ENCODE peak calls at places on chromosomes 16 and 17, in four cellular contexts. One of them, this sample, is unnamed.

GRCh38 chr16:31508706-31509523 is 724 bp upstream of the RUSF1 start:
- DNase-seq in upper lobe of right lung: no peak
- DNase-seq in body of pancreas: no peak
- DNase-seq in tibial nerve: no peak
- DNase-seq in this sample: no peak

GRCh38 chr16:60792437-60792836 is 1243.8 kb downstream of the CDH8 start:
- DNase-seq in upper lobe of right lung: no peak
- DNase-seq in body of pancreas: no peak
- DNase-seq in tibial nerve: no peak
- DNase-seq in this sample: no peak

GRCh38 chr16:4360538-4361021 is 9.5 kb upstream of the PAM16 start:
- DNase-seq in tibial nerve: no peak
- DNase-seq in upper lobe of right lung: no peak
- DNase-seq in body of pancreas: no peak
- DNase-seq in this sample: no peak

GRCh38 chr17:67151717-67152116 is 93.3 kb downstream of the HELZ start:
- DNase-seq in tibial nerve: no peak
- DNase-seq in body of pancreas: no peak
- DNase-seq in upper lobe of right lung: no peak
- DNase-seq in this sample: no peak

GRCh38 chr17:14320734-14321475 is 20.0 kb downstream of the HS3ST3B1 start:
- DNase-seq in tibial nerve: no peak
- DNase-seq in body of pancreas: no peak
- DNase-seq in upper lobe of right lung: no peak
- DNase-seq in this sample: no peak

GRCh38 chr17:73691321-73691766 is 47.1 kb upstream of the SDK2 start:
- DNase-seq in upper lobe of right lung: no peak
- DNase-seq in tibial nerve: no peak
- DNase-seq in body of pancreas: no peak
- DNase-seq in this sample: no peak

GRCh38 chr17:39632153-39632941 is 4.6 kb upstream of the STARD3 start:
- DNase-seq in body of pancreas: peak; percentile 73
- DNase-seq in upper lobe of right lung: peak; percentile 72
- DNase-seq in tibial nerve: no peak
- DNase-seq in this sample: no peak

GRCh38 chr17:82966415-82966814 is 113.0 kb upstream of the METRNL start:
- DNase-seq in upper lobe of right lung: peak; percentile 17
- DNase-seq in body of pancreas: no peak
- DNase-seq in tibial nerve: no peak
- DNase-seq in this sample: no peak

GRCh38 chr16:64121473-64121872 is 1000.4 kb downstream of the CDH11 start:
- DNase-seq in tibial nerve: no peak
- DNase-seq in body of pancreas: no peak
- DNase-seq in upper lobe of right lung: no peak
- DNase-seq in this sample: no peak

DNA sequence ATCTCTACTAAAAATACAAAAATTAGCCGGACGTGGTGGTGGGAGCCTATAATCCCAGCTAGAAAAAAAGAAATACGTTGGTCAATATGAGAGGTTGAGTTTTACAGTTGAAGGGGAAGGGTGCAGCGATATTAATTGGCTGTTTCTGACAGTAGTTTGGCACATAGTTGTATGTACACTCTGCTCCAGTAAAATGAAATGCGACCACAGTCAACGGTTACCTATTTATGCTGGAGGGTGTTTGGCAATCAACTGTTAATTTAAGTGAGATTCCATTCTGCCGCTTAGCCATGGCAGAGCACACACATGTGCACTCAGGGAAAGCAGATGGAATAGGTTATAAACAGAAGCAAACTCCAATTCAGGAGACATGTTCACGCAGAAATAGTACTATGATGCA is 9.3 kb upstream of the ZNF594 start:
- DNase-seq in body of pancreas: no peak
- DNase-seq in tibial nerve: no peak
- DNase-seq in upper lobe of right lung: no peak
- DNase-seq in this sample: no peak
- H3K4me1 ChIP-seq in body of pancreas: no peaks in the 10 kb centered on the region
- H3K4me1 ChIP-seq in tibial nerve: no peaks in the 10 kb centered on the region
- H3K4me1 ChIP-seq in upper lobe of right lung: no peaks in the 10 kb centered on the region
- H3K4me1 ChIP-seq in this sample: peaks cover 6% of the 10 kb centered on the region

GRCh38 chr16:48537275-48537674 is 72.7 kb downstream of the N4BP1 start:
- DNase-seq in body of pancreas: no peak
- DNase-seq in upper lobe of right lung: no peak
- DNase-seq in tibial nerve: no peak
- DNase-seq in this sample: no peak

GRCh38 chr16:48537909-48538745 is 71.9 kb downstream of the N4BP1 start:
- DNase-seq in upper lobe of right lung: peak; percentile 77
- DNase-seq in body of pancreas: no peak
- DNase-seq in tibial nerve: no peak
- DNase-seq in this sample: no peak

GRCh38 chr16:48539485-48540221 is 70.3 kb downstream of the N4BP1 start:
- DNase-seq in tibial nerve: no peak
- DNase-seq in body of pancreas: no peak
- DNase-seq in upper lobe of right lung: no peak
- DNase-seq in this sample: no peak

GRCh38 chr16:48540222-48540900 is 69.6 kb downstream of the N4BP1 start:
- DNase-seq in tibial nerve: no peak
- DNase-seq in upper lobe of right lung: no peak
- DNase-seq in body of pancreas: no peak
- DNase-seq in this sample: no peak

DNA sequence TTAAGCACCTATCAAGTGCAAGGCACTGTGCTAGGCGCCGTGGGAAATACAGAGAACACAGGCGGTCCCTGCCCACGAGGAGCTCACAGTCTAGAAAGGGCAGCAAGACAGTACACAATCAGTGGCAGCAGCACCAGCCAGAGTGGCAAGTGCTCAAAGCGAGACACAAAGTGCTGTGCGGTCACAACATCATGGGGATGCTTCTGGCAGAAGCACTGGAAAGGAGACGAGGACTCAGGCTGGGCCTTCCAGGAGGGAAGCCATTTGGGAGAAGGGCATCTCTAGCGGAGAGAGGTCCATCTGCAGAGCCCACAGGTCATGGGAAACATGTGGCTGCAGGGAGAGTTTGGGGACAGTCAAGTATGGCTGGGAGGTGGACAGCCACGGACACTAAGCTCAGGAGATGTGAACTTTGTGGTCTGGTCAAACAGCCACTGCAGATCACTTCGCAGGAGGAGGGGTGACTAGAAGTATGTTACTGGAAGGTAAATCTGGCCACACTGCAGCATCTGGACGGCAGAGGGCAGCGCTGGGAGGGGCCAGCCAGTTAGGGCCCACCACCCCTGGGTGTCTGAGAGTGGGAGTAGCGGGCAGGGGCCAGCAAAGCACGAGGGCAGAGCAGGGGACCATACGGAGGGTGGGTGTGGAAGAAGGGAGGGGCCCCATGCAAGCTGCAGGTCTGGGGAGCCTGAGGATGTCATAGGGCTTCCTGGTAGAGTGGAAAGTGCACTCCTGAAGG is 71.1 kb downstream of the N4BP1 start:
- DNase-seq in tibial nerve: no peak
- DNase-seq in upper lobe of right lung: no peak
- DNase-seq in body of pancreas: peak; percentile 28
- DNase-seq in this sample: peak; percentile 54
- TF ChIP-seq CTCF in tibial nerve: no peak
- TF ChIP-seq CTCF in upper lobe of right lung: peak; percentile 35
- TF ChIP-seq CTCF in body of pancreas: no peak
- TF ChIP-seq CTCF in this sample: no peak

DNA sequence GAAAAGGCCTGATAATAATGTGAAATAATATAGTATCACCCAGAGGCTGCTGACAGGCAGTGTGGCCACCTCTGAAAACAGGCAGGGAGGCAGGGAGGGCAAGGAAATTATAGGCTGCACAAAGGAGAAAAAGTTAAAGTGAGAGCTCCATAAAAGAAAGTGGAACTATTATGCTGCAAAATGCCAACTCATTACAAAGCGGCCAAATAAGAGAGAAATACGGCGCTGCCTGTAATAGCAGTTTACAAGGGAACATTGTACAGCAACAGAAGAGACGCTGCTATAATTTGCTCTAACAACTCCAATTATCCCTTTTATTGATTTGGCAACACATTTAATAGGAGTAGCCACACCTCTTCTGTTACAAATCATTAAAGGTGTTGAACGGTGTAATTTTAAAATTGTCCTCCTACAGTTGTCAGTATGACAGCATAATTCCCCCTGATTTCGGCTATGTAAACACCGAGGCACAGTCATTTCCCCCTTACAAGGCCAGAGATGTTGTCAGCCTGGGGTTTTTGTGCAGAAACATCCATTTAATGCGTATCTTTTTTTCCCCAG is 120.3 kb downstream of the MRM1 start:
- DNase-seq in body of pancreas: no peak
- DNase-seq in tibial nerve: no peak
- DNase-seq in upper lobe of right lung: no peak
- DNase-seq in this sample: peak; percentile 15
- H3K27ac ChIP-seq in body of pancreas: no peak overlapping the region
- H3K27ac ChIP-seq in tibial nerve: no peak overlapping the region
- H3K27ac ChIP-seq in upper lobe of right lung: peak overlapping the region; percentile 71
- H3K27ac ChIP-seq in this sample: peak overlapping the region; percentile 66

DNA sequence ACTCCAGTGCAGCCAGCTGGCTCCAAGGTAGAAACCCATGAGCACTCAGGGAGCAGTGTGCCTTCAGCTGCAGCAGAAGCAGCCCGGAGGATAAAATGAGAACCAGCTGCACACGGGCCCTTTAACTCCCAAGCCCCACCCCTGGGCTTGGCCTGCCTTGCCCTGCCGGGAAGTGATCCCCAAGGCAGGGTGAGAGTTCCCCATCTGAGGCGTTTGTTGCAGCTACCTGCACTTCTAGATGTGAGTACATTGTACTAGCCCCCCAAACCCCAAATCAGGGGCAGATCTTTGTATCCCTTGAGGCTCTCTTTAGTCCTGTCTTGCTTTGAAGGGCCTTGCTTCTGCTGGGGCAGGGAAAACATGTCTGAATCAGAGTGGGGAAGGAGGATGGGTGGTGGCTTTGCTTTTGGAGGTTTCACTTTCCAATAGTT is at the start of gene MVP:
- DNase-seq in tibial nerve: peak; percentile 55
- DNase-seq in upper lobe of right lung: peak; percentile 86
- DNase-seq in body of pancreas: peak; percentile 86
- DNase-seq in this sample: peak; percentile 37
- H3K4me1 ChIP-seq in tibial nerve: no peaks in the 10 kb centered on the region
- H3K4me1 ChIP-seq in upper lobe of right lung: peaks cover 62% of the 10 kb centered on the region
- H3K4me1 ChIP-seq in body of pancreas: peaks cover 82% of the 10 kb centered on the region
- H3K4me1 ChIP-seq in this sample: peaks cover 76% of the 10 kb centered on the region

GRCh38 chr16:46689492-46690280 is at the start of gene ORC6:
- DNase-seq in tibial nerve: peak; percentile 98
- DNase-seq in body of pancreas: peak; percentile 99
- DNase-seq in upper lobe of right lung: peak; percentile 99
- DNase-seq in this sample: peak; percentile 97

GRCh38 chr16:46688101-46688656 is 799 bp downstream of the VPS35 start:
- DNase-seq in body of pancreas: no peak
- DNase-seq in upper lobe of right lung: no peak
- DNase-seq in tibial nerve: no peak
- DNase-seq in this sample: no peak

GRCh38 chr16:46688657-46689491 is at the start of gene VPS35:
- DNase-seq in tibial nerve: peak; percentile 100
- DNase-seq in body of pancreas: peak; percentile 100
- DNase-seq in upper lobe of right lung: peak; percentile 100
- DNase-seq in this sample: peak; percentile 99

GRCh38 chr16:46686815-46687473 is 2.0 kb downstream of the VPS35 start:
- DNase-seq in upper lobe of right lung: no peak
- DNase-seq in tibial nerve: no peak
- DNase-seq in body of pancreas: no peak
- DNase-seq in this sample: no peak

DNA sequence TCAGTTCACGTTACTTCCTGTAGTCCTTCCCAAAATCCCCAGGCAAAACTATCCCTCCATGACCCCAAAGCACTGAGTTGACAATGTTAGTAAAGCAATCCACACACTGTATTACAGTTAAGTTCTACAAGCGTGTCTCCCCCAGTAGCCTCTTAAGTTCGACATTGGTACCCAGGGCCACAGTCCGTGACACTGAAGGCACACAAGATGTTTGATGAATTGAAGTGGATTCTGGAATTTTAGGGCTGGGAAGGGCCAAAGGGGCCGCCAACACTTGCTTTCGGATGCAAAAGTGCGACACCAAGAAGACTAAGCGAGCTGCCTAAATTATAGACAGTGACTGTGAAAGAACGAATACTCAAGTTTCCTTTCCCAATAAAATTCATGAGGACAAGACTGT is 1.5 kb downstream of the VPS35 start:
- DNase-seq in tibial nerve: no peak
- DNase-seq in upper lobe of right lung: no peak
- DNase-seq in body of pancreas: no peak
- DNase-seq in this sample: no peak
- TF ChIP-seq CTCF in tibial nerve: no peak
- TF ChIP-seq CTCF in upper lobe of right lung: no peak
- TF ChIP-seq CTCF in body of pancreas: no peak
- TF ChIP-seq CTCF in this sample: no peak

GRCh38 chr16:56771558-56772279 is 41.8 kb downstream of the NUP93 start:
- DNase-seq in tibial nerve: no peak
- DNase-seq in body of pancreas: no peak
- DNase-seq in upper lobe of right lung: no peak
- DNase-seq in this sample: no peak
- H3K27ac ChIP-seq in tibial nerve: no peak overlapping the region
- H3K27ac ChIP-seq in body of pancreas: no peak overlapping the region
- H3K27ac ChIP-seq in upper lobe of right lung: no peak overlapping the region
- H3K27ac ChIP-seq in this sample: no peak overlapping the region

This sample was measured in CD8-positive, alpha-beta T cell.